ENCODE peak calls at places on chromosomes 12 and 14, in six cellular contexts. N is lower leg skin, Y is right lobe of liver, T is H1, Q is body of pancreas, W is uterus. M is an unnamed sample.

GRCh38 chr12:69024907-69025306 is 91.9 kb upstream of the CPM start:
- DNase-seq in N (no peak), Y (no peak), T (no peak), Q (no peak), W (no peak), M (no peak)

GRCh38 chr14:66496911-66497310 is 10.7 kb downstream of the CCDC196 start:
- DNase-seq in N (no peak), Y (no peak), T (no peak), Q (no peak), W (no peak), M (no peak)

GRCh38 chr14:95334044-95334443 is 14.3 kb upstream of the CLMN start:
- DNase-seq in N (no peak), Y (no peak), T (no peak), Q (no peak), W (no peak), M (no peak)

GRCh38 chr12:76183459-76184186 is 99.1 kb upstream of the NAP1L1 start:
- DNase-seq in N (peak), Y (no peak), T (no peak), Q (peak), W (peak), M (no peak)

GRCh38 chr14:80164991-80165390 is 46.3 kb downstream of the DIO2 start:
- DNase-seq in N (no peak), Y (no peak), T (no peak), Q (no peak), W (no peak), M (no peak)

GRCh38 chr12:6700646-6701051 is at the start of gene PIANP:
- DNase-seq in N (no peak), Y (no peak), T (peak), Q (peak), W (peak), M (no peak)

GRCh38 chr14:93031505-93032300 is 84.0 kb downstream of the ITPK1 start:
- DNase-seq in N (no peak), Y (no peak), T (no peak), Q (no peak), W (no peak), M (no peak)

GRCh38 chr14:64760146-64760755 is 56.0 kb downstream of the PLEKHG3 start:
- DNase-seq in N (no peak), Y (no peak), T (peak), Q (peak), W (no peak), M (no peak)

GRCh38 chr14:75884198-75884611 is 97.6 kb downstream of the TGFB3 start:
- DNase-seq in N (no peak), Y (no peak), T (no peak), Q (no peak), W (no peak), M (no peak)

GRCh38 chr12:1828863-1829262 is 8.5 kb downstream of the LRTM2 start:
- DNase-seq in N (no peak), Y (peak), T (no peak), Q (no peak), W (no peak), M (no peak)

GRCh38 chr12:54216580-54217308 is 28.0 kb upstream of the SMUG1 start:
- DNase-seq in N (peak), Y (peak), T (peak), Q (peak), W (peak), M (no peak)

GRCh38 chr14:61335049-61335448 is 13.7 kb downstream of the PRKCH start:
- DNase-seq in N (no peak), Y (no peak), T (no peak), Q (no peak), W (no peak), M (no peak)

GRCh38 chr12:83573676-83574075 is 887.0 kb downstream of the TMTC2 start:
- DNase-seq in N (peak), Y (no peak), T (no peak), Q (peak), W (no peak), M (no peak)

GRCh38 chr12:81758421-81759214 is 532 bp downstream of the PPFIA2 start:
- DNase-seq in N (no peak), Y (no peak), T (peak), Q (no peak), W (peak), M (no peak)

GRCh38 chr14:55532645-55533309 is 47.2 kb upstream of the KTN1 start:
- DNase-seq in N (no peak), Y (no peak), T (no peak), Q (no peak), W (no peak), M (no peak)

GRCh38 chr14:36996133-36996856 is 176.1 kb downstream of the SLC25A21 start:
- DNase-seq in N (peak), Y (no peak), T (no peak), Q (peak), W (no peak), M (no peak)

GRCh38 chr14:79404874-79405273 is 806.4 kb downstream of the DIO2 start:
- DNase-seq in N (no peak), Y (no peak), T (no peak), Q (no peak), W (no peak), M (no peak)

GRCh38 chr12:92078167-92079053 is 67.2 kb downstream of the BTG1 start:
- DNase-seq in N (peak), Y (no peak), T (no peak), Q (no peak), W (no peak), M (no peak)

GRCh38 chr14:62691613-62692489 is 353.4 kb downstream of the KCNH5 start:
- DNase-seq in N (peak), Y (no peak), T (no peak), Q (peak), W (peak), M (no peak)

GRCh38 chr14:32576088-32576795 is 247.1 kb downstream of the AKAP6 start:
- DNase-seq in N (peak), Y (no peak), T (no peak), Q (peak), W (peak), M (no peak)

GRCh38 chr14:74083161-74083560 is 1.1 kb downstream of the ALDH6A1 start:
- DNase-seq in N (no peak), Y (no peak), T (no peak), Q (no peak), W (no peak), M (no peak)

GRCh38 chr12:122860052-122860853 is 25.0 kb downstream of the HIP1R start:
- DNase-seq in N (peak), Y (peak), T (peak), Q (peak), W (peak), M (no peak)

GRCh38 chr12:117100851-117101673 is 1.8 kb upstream of the TESC start:
- DNase-seq in N (no peak), Y (peak), T (no peak), Q (peak), W (no peak), M (no peak)

GRCh38 chr14:32939254-32940065 is 781 bp downstream of the NPAS3 start:
- DNase-seq in N (peak), Y (peak), T (peak), Q (peak), W (peak), M (no peak)

GRCh38 chr12:68290126-68290525 is 36.7 kb upstream of the IL22 start:
- DNase-seq in N (no peak), Y (no peak), T (no peak), Q (no peak), W (no peak), M (no peak)

GRCh38 chr12:34219046-34219770 is 196.9 kb downstream of the ALG10 start:
- DNase-seq in N (no peak), Y (peak), T (no peak), Q (no peak), W (no peak), M (no peak)

GRCh38 chr12:45669093-45669492 is 60.4 kb upstream of the ARID2 start:
- DNase-seq in N (no peak), Y (no peak), T (no peak), Q (no peak), W (no peak), M (no peak)

GRCh38 chr12:120822832-120823503 is 81.2 kb downstream of the SPPL3 start:
- DNase-seq in N (no peak), Y (no peak), T (no peak), Q (no peak), W (no peak), M (no peak)

GRCh38 chr14:75402867-75403413 is 24.9 kb upstream of the JDP2 start:
- DNase-seq in N (no peak), Y (no peak), T (peak), Q (no peak), W (no peak), M (no peak)

GRCh38 chr12:67039995-67040860 is 228.9 kb upstream of the CAND1 start:
- DNase-seq in N (no peak), Y (no peak), T (no peak), Q (no peak), W (no peak), M (no peak)

GRCh38 chr12:75890141-75890540 is 141.4 kb downstream of the PHLDA1 start:
- DNase-seq in N (no peak), Y (no peak), T (no peak), Q (no peak), W (no peak), M (no peak)

GRCh38 chr12:73065913-73066312 is 793.7 kb downstream of the TRHDE start:
- DNase-seq in N (no peak), Y (no peak), T (no peak), Q (no peak), W (no peak), M (no peak)

GRCh38 chr12:114403690-114404450 is 2.1 kb downstream of the TBX5 start:
- DNase-seq in N (no peak), Y (no peak), T (no peak), Q (no peak), W (no peak), M (no peak)

GRCh38 chr12:114186241-114187002 is 219.5 kb downstream of the TBX5 start:
- DNase-seq in N (no peak), Y (no peak), T (peak), Q (no peak), W (no peak), M (no peak)

GRCh38 chr12:57545809-57546437 is 1.1 kb downstream of the DCTN2 start:
- DNase-seq in N (no peak), Y (no peak), T (no peak), Q (no peak), W (no peak), M (no peak)
- TF ChIP-seq POLR2A in N (no peak), Y (no peak), T (no peak), Q (no peak), W (no peak), M (no peak)

GRCh38 chr12:57239587-57240068 is 10.1 kb downstream of the SHMT2 start:
- DNase-seq in N (no peak), Y (no peak), T (no peak), Q (no peak), W (no peak), M (no peak)
- H3K4me3 ChIP-seq in N (no peak), Y (peak), T (peak), Q (no peak), W (peak), M (peak)

GRCh38 chr12:24903305-24904088 is 45.4 kb downstream of the BCAT1 start:
- DNase-seq in N (no peak), Y (no peak), T (no peak), Q (no peak), W (no peak), M (no peak)

GRCh38 chr12:24899503-24900098 is 49.3 kb downstream of the BCAT1 start:
- DNase-seq in N (no peak), Y (no peak), T (no peak), Q (no peak), W (no peak), M (no peak)

GRCh38 chr12:24902521-24903304 is 46.2 kb downstream of the BCAT1 start:
- DNase-seq in N (no peak), Y (peak), T (peak), Q (no peak), W (no peak), M (no peak)

GRCh38 chr12:24904871-24905270 is 44.0 kb downstream of the BCAT1 start:
- DNase-seq in N (no peak), Y (no peak), T (peak), Q (no peak), W (no peak), M (peak)

DNA sequence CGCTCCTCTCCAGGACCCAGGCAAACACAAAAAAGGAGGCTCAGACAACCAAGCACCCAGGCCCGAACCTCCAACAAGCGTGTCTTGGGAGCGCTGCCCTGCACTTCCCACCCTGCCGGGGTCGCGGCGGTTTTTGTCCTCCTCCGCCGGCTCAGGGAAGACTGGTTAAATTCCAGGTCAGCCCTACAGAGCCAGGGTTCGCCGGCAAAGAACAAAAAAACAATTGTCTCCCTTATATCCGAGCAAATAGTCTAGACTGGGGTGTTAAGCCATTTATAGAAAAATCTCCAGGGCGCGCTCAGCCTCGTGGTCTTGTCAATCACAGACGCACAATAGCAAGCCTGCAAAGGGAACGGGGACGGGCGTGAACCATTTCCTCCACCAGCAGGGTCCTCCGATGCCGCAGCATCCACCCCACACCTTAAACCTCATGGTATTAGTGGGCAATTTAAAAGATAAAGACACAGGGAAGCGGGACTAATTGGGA is 46.9 kb downstream of the BCAT1 start:
- DNase-seq in N (no peak), Y (no peak), T (peak), Q (no peak), W (no peak), M (no peak)
- TF ChIP-seq POLR2A in N (no peak), Y (no peak), T (no peak), Q (no peak), W (no peak), M (no peak)

GRCh38 chr12:53044896-53045571 is 4.8 kb upstream of the TNS2 start:
- DNase-seq in N (no peak), Y (no peak), T (no peak), Q (peak), W (no peak), M (no peak)
- H3K4me3 ChIP-seq in N (no peak), Y (no peak), T (no peak), Q (no peak), W (no peak), M (peak)

DNA sequence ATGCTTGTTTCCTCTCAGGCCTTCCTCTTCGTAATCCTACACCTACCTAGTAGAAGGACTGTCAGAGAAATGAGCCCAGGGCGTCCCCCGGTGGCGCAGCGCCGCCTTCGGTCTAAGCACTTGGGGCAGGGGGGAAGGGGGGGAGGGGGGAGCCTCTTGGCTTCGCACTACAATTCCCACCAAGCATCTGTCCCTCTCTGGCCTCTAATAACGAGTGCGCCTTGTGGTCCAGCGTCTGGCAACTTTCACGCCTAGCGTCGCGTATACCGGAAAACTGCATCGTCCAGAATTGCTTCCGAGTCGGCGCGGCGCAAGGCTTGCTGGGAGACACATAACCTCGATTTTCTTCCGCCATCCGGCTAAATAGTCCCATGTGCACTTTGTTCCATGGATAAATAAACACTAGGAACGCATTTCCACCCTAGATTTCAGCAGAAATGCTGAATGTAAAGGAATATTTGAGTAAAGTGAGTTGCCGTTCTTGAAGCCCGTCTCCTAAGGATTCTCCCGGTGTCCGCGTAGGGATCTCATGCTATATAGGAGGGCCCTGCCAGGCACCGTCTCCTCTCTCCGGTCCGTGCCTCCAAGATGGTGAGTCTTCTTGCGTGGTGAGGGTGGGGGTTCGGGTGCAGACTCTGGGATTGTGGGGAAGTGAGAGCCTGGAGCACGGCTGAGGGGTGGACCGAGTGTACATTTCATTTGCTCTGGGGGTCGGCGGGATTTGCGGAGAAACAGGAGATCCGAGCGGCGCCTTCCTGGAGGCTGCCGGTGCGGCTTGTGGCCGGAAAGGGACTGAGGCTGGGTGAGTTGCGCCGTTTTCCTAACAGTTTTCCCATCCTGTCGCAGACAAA is at the start of gene RPS26:
- DNase-seq in N (peak), Y (peak), T (peak), Q (peak), W (peak), M (peak)
- TF ChIP-seq POLR2A in N (no peak), Y (peak), T (peak), Q (peak), W (peak), M (peak)

GRCh38 chr14:50677527-50678063 is 9.5 kb upstream of the SAV1 start:
- DNase-seq in N (no peak), Y (no peak), T (no peak), Q (no peak), W (no peak), M (no peak)
- H3K4me3 ChIP-seq in N (no peak), Y (no peak), T (no peak), Q (no peak), W (no peak), M (no peak)

GRCh38 chr12:127065595-127065994 is 1201.4 kb upstream of the TMEM132C start:
- DNase-seq in N (no peak), Y (no peak), T (no peak), Q (no peak), W (no peak), M (no peak)

GRCh38 chr12:127063339-127064090 is 1203.5 kb upstream of the TMEM132C start:
- DNase-seq in N (no peak), Y (no peak), T (no peak), Q (peak), W (no peak), M (no peak)

GRCh38 chr12:127060933-127061332 is 1206.0 kb upstream of the TMEM132C start:
- DNase-seq in N (no peak), Y (no peak), T (no peak), Q (no peak), W (no peak), M (no peak)

GRCh38 chr12:127064207-127064606 is 1202.8 kb upstream of the TMEM132C start:
- DNase-seq in N (no peak), Y (no peak), T (no peak), Q (no peak), W (no peak), M (no peak)

DNA sequence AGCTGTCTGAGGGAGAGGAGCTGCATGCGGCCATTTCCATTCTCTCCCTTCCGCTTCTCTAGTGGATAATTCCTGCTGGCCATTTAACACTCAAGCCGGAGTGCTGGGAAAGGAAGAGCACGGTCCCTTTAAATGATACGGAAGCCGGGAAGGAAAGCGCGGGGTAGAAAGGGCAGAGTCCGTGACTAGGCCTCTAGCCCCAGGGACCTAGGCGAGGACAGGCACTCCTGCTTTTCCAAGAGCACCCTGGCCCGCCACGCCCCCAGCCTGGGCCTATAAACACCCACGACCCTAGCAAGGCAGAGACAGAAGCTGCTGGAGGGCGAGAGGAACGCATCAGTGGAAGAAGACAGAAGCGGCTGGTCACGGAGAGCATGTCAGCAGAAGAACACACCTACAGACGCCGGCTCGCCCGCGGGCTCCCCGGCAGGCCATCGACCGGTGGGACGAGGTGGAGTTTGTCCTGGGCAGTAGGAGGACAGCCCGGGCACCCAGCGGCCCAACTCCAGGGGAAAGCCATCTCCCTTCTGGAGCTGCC is 1206.6 kb upstream of the TMEM132C start:
- DNase-seq in N (no peak), Y (peak), T (no peak), Q (no peak), W (no peak), M (no peak)
- TF ChIP-seq POLR2A in N (no peak), Y (no peak), T (no peak), Q (no peak), W (no peak), M (no peak)

GRCh38 chr12:70635713-70636112 is 1.5 kb downstream of the PTPRB start:
- DNase-seq in N (no peak), Y (no peak), T (no peak), Q (no peak), W (no peak), M (no peak)
- H3K4me3 ChIP-seq in N (no peak), Y (peak), T (no peak), Q (no peak), W (no peak), M (peak)

DNA sequence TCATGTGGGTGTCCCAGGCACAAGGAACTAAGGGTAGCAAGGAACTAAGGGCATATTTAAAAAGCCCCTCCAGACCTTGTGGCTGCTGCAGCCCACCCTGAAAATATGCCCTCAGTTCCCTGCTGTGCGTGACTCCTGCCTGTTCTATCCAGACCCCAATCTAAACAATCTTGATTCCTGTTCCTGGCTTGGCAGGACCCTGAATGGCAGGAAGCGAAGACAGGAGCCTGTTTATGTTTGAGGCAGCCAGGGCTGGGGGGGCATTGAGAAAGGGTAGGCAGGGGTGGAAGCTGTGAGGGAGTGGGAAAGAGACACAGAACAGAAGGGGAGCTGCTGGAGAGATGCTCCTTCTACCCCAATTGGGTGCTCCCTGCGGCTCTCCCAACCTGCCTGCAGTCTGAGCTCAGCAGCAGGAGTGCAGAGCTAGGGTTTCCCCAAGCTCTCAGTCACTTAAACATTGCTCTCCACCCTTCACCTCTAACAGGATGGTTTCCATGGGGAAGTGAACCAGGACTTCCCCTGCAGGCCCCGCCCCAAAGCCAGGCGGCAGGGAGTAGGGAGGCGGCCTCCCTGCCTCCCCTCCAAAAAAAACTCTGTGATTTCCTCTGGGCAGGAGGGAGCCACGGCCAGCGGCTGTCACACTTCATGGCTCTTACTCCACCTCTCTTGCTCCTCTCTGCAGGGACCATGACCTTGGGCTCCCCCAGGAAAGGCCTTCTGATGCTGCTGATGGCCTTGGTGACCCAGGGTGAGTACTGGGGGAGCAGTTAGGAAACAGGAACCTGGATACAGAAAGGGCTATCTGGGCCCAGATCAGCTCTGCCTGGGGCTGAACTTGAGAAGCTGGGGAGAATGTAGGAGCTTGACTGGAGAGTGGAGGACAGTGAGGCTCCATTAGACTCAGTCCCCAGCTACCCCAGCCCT is 4.7 kb downstream of the ACVRL1 start:
- DNase-seq in N (no peak), Y (peak), T (no peak), Q (no peak), W (no peak), M (no peak)
- TF ChIP-seq POLR2A in N (no peak), Y (no peak), T (no peak), Q (no peak), W (no peak), M (no peak)

M was measured in esophagus muscularis mucosa.